ENCODE peak calls at places on chromosomes 3 and 15, in six cellular contexts. P is brain microvascular endothelial cell, E is endothelial cell of umbilical vein, X is psoas muscle, O is stomach, I is AG09309. W is an unnamed sample.

GRCh38 chr15:41923424-41923999 is 29.7 kb upstream of the SPTBN5 start:
- DNase-seq in P (no peak), E (no peak), X (no peak), O (no peak), I (no peak), W (no peak)

GRCh38 chr3:156135921-156136655 is 15.7 kb downstream of the KCNAB1 start:
- DNase-seq in P (no peak), E (peak), X (no peak), O (no peak), I (no peak), W (no peak)

GRCh38 chr3:114383875-114384557 is 90.2 kb downstream of the TIGIT start:
- DNase-seq in P (peak), E (peak), X (peak), O (peak), I (peak), W (peak)

GRCh38 chr3:70748593-70748992 is 436.2 kb upstream of the MDFIC2 start:
- DNase-seq in P (no peak), E (no peak), X (no peak), O (no peak), I (no peak), W (no peak)

GRCh38 chr3:43190682-43191081 is 84.8 kb upstream of the POMGNT2 start:
- DNase-seq in P (peak), E (peak), X (no peak), O (no peak), I (peak), W (peak)

GRCh38 chr3:185728630-185729334 is 96.1 kb downstream of the IGF2BP2 start:
- DNase-seq in P (peak), E (no peak), X (no peak), O (no peak), I (no peak), W (peak)

GRCh38 chr3:183278479-183279088 is 25.5 kb downstream of the B3GNT5 start:
- DNase-seq in P (no peak), E (no peak), X (no peak), O (no peak), I (no peak), W (no peak)

GRCh38 chr15:91849749-91850161 is 3.8 kb upstream of the SLCO3A1 start:
- DNase-seq in P (peak), E (peak), X (no peak), O (no peak), I (peak), W (peak)

GRCh38 chr3:52246728-52247454 is 1.3 kb downstream of the PPM1M start:
- DNase-seq in P (no peak), E (no peak), X (no peak), O (no peak), I (no peak), W (no peak)

GRCh38 chr15:92845109-92845508 is 55.0 kb upstream of the CHD2 start:
- DNase-seq in P (no peak), E (peak), X (no peak), O (no peak), I (no peak), W (peak)

GRCh38 chr3:37544105-37544504 is 317.6 kb upstream of the CTDSPL start:
- DNase-seq in P (no peak), E (no peak), X (no peak), O (no peak), I (no peak), W (no peak)

GRCh38 chr3:180324791-180325190 is 277.2 kb upstream of the TTC14 start:
- DNase-seq in P (no peak), E (no peak), X (no peak), O (no peak), I (no peak), W (no peak)

GRCh38 chr3:170741756-170742530 is 128.1 kb downstream of the RPL22L1 start:
- DNase-seq in P (no peak), E (no peak), X (no peak), O (no peak), I (peak), W (peak)

GRCh38 chr3:168088106-168088722 is 7.5 kb downstream of the GOLIM4 start:
- DNase-seq in P (no peak), E (no peak), X (no peak), O (no peak), I (no peak), W (peak)

GRCh38 chr3:42665050-42665878 is 11.8 kb downstream of the ZBTB47 start:
- DNase-seq in P (no peak), E (no peak), X (no peak), O (no peak), I (no peak), W (no peak)

GRCh38 chr3:101642441-101642840 is 34.5 kb downstream of the ZBTB11 start:
- DNase-seq in P (no peak), E (no peak), X (no peak), O (no peak), I (no peak), W (no peak)

GRCh38 chr15:83200162-83200561 is 7.5 kb downstream of the HDGFL3 start:
- DNase-seq in P (peak), E (no peak), X (no peak), O (no peak), I (peak), W (peak)

GRCh38 chr15:72189250-72189902 is 8.2 kb downstream of the GRAMD2A start:
- DNase-seq in P (no peak), E (no peak), X (no peak), O (no peak), I (no peak), W (no peak)

GRCh38 chr3:12454808-12455121 is 29.5 kb upstream of the TSEN2 start:
- DNase-seq in P (peak), E (no peak), X (no peak), O (no peak), I (no peak), W (no peak)

GRCh38 chr3:188948658-188949400 is 222.9 kb upstream of the TPRG1 start:
- DNase-seq in P (peak), E (peak), X (no peak), O (peak), I (peak), W (peak)

GRCh38 chr3:162353414-162353813 is 856.8 kb downstream of the OTOL1 start:
- DNase-seq in P (no peak), E (no peak), X (no peak), O (no peak), I (no peak), W (no peak)

GRCh38 chr3:23490459-23490858 is 287.3 kb downstream of the UBE2E2 start:
- DNase-seq in P (peak), E (peak), X (no peak), O (no peak), I (peak), W (peak)

GRCh38 chr15:38809621-38810020 is 245.0 kb upstream of the RASGRP1 start:
- DNase-seq in P (no peak), E (no peak), X (no peak), O (no peak), I (no peak), W (peak)

GRCh38 chr15:74422723-74423442 is 10.9 kb downstream of the SEMA7A start:
- DNase-seq in P (peak), E (no peak), X (no peak), O (no peak), I (no peak), W (peak)

GRCh38 chr3:5347486-5347885 is 160.0 kb downstream of the EDEM1 start:
- DNase-seq in P (no peak), E (no peak), X (no peak), O (no peak), I (no peak), W (no peak)

GRCh38 chr15:90530250-90531051 is 728 bp downstream of the CRTC3 start:
- DNase-seq in P (no peak), E (peak), X (peak), O (peak), I (no peak), W (peak)

GRCh38 chr15:62212746-62213145 is 47.7 kb upstream of the C2CD4B start:
- DNase-seq in P (no peak), E (no peak), X (no peak), O (no peak), I (no peak), W (no peak)

GRCh38 chr15:101267320-101268104 is 9.8 kb downstream of the SELENOS start:
- DNase-seq in P (no peak), E (no peak), X (peak), O (no peak), I (peak), W (peak)

GRCh38 chr3:8871306-8871705 is 92.0 kb downstream of the RAD18 start:
- DNase-seq in P (no peak), E (no peak), X (no peak), O (no peak), I (no peak), W (no peak)

GRCh38 chr3:128994581-128995161 is 795 bp upstream of the CFAP92 start:
- DNase-seq in P (no peak), E (no peak), X (no peak), O (no peak), I (no peak), W (no peak)

GRCh38 chr3:128993461-128994172 is at the start of gene CFAP92:
- DNase-seq in P (peak), E (no peak), X (peak), O (peak), I (no peak), W (peak)

GRCh38 chr3:128994173-128994512 is 267 bp upstream of the CFAP92 start:
- DNase-seq in P (no peak), E (peak), X (no peak), O (no peak), I (no peak), W (no peak)

GRCh38 chr3:128991355-128991895 is 2.5 kb downstream of the CFAP92 start:
- DNase-seq in P (no peak), E (no peak), X (peak), O (no peak), I (no peak), W (no peak)

GRCh38 chr3:128992926-128993460 is 883 bp downstream of the CFAP92 start:
- DNase-seq in P (no peak), E (no peak), X (peak), O (no peak), I (no peak), W (no peak)
- H3K4me3 ChIP-seq in P (no peak), E (no peak), X (no peak), O (peak), I (no peak), W (no peak)

GRCh38 chr3:14431556-14431927 is 29.1 kb downstream of the SLC6A6 start:
- DNase-seq in P (no peak), E (no peak), X (no peak), O (no peak), I (no peak), W (no peak)
- TF ChIP-seq CTCF in P (no peak), E (no peak), X (no peak), O (no peak), I (no peak), W (no peak)

DNA sequence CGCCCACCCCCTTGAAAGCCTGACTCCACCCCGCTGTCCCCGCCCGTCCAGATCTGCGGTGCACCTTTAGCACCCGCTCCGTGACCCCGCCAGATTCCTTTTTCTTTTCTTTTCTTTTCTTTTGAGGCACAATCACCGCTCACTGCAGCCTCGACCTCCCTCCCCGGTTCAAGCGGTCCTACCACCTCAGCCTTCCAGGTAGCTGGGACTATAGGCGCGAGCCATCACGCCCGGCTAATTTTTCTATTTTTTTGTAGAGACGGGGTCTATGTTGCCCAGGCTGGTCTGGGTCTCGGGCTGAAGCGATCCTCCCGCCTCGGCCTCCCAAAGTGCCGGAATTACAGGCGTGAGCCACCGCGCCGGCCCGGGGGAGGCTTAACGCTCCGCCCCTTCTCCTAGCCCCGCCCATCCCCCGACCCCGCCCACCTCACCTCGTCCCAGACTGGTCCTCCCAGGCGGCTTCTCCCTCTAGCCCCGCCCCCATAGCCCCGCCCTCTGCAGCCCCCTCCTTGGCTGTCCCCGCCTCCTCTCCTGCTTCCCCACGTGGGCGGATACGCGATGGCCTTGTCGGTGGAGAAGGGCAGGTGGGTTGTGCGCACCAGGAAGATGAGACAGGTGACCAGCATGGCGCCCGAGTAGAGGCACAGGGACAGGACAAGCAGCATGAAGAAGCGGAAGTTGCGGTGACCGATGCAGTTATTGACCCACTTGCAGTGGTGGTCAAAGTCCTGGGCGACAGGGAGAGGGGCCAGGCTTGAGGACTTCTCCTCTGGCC is 3.2 kb downstream of the ZDHHC19 start:
- DNase-seq in P (peak), E (no peak), X (peak), O (no peak), I (no peak), W (no peak)
- H3K4me3 ChIP-seq in P (peak), E (peak), X (peak), O (peak), I (peak), W (peak)

GRCh38 chr15:32663671-32664070 is 22.2 kb downstream of the SCG5 start:
- DNase-seq in P (no peak), E (no peak), X (no peak), O (no peak), I (no peak), W (no peak)

GRCh38 chr15:32657941-32658340 is 16.4 kb downstream of the SCG5 start:
- DNase-seq in P (no peak), E (no peak), X (no peak), O (no peak), I (no peak), W (no peak)

GRCh38 chr15:32657198-32657886 is 15.8 kb downstream of the SCG5 start:
- DNase-seq in P (peak), E (no peak), X (no peak), O (peak), I (no peak), W (no peak)

GRCh38 chr15:32656091-32656860 is 14.8 kb downstream of the SCG5 start:
- DNase-seq in P (no peak), E (no peak), X (no peak), O (no peak), I (no peak), W (no peak)

DNA sequence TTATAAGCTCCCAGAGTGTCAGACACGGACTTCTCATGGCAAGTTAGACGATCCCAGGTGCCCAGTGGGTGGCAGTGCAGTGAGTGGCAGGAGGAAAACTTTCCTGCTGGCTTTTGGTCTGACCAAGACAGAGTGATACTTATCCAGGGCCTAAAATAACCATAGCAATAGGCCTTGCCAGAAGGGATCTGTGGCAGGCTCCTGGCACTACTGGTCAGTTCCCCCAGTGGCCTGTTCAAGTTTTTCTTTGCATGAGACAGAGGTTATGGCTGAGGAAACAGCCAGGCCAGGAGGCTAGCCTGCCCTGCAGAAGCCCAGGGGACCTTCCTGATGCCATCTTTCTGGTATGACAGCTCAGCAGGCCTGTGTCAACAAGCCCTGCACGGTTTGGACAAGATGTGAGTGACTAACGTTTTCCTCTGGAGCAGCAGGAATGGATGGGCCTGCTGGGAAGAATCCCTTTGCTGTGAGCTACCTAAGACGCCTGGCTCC is 17.9 kb downstream of the SCG5 start:
- DNase-seq in P (peak), E (peak), X (peak), O (no peak), I (peak), W (peak)
- TF ChIP-seq CTCF in P (peak), E (no peak), X (no peak), O (no peak), I (peak), W (no peak)

W was measured in AG10803.